ENCODE peak calls at places on chromosome 16, in nine cellular contexts. C is heart left ventricle; L is CD8-positive, alpha-beta T cell; J is fibroblast of lung; R is transverse colon; K is iPS DF 6.9; F is CD8-positive, alpha-beta memory T cell; D is uterus; U is endothelial cell of umbilical vein. T is an unnamed sample.

GRCh38 chr16:68782198-68783174 is 45.4 kb downstream of the CDH1 start:
- DNase-seq in K (no peak), U (no peak), C (no peak), L (no peak), J (no peak), F (no peak), D (no peak), R (no peak), T (no peak)

GRCh38 chr16:67470314-67470713 is 10.6 kb downstream of the ATP6V0D1 start:
- DNase-seq in K (no peak), D (no peak), C (peak), F (no peak), L (no peak), U (no peak), R (no peak), J (no peak), T (peak)

GRCh38 chr16:14249291-14250032 is 178.3 kb downstream of the MRTFB start:
- DNase-seq in K (peak), C (peak), F (peak), J (peak), R (peak), D (peak), L (peak), U (peak), T (peak)

GRCh38 chr16:81697321-81697885 is 81.7 kb upstream of the PLCG2 start:
- DNase-seq in L (peak), F (peak), C (peak), R (peak), U (peak), K (no peak), D (peak), J (peak), T (peak)

GRCh38 chr16:61948414-61948813 is 87.8 kb downstream of the CDH8 start:
- DNase-seq in U (no peak), J (no peak), F (no peak), R (no peak), L (no peak), D (no peak), K (no peak), C (no peak), T (no peak)

GRCh38 chr16:85570735-85571562 is 42.2 kb upstream of the GSE1 start:
- DNase-seq in L (peak), J (no peak), R (peak), F (peak), U (no peak), K (no peak), C (no peak), D (no peak), T (no peak)

GRCh38 chr16:1059310-1059709 is 13.2 kb upstream of the SSTR5 start:
- DNase-seq in J (no peak), L (no peak), F (no peak), C (no peak), U (no peak), D (no peak), R (no peak), K (no peak), T (no peak)

GRCh38 chr16:12002447-12003006 is 26.0 kb downstream of the SNX29 start:
- DNase-seq in F (no peak), R (no peak), D (peak), C (no peak), J (peak), L (no peak), U (no peak), K (no peak), T (peak)

GRCh38 chr16:58639836-58640235 is 10.2 kb upstream of the CNOT1 start:
- DNase-seq in J (no peak), D (no peak), L (no peak), R (no peak), F (no peak), U (no peak), C (no peak), K (no peak), T (no peak)

GRCh38 chr16:71900336-71900735 is 5.0 kb downstream of the IST1 start:
- DNase-seq in L (no peak), D (no peak), C (no peak), J (no peak), K (no peak), F (no peak), R (no peak), U (no peak), T (no peak)

GRCh38 chr16:84751947-84752346 is 52.1 kb downstream of the USP10 start:
- DNase-seq in F (no peak), U (peak), C (no peak), L (no peak), R (no peak), D (no peak), J (peak), K (no peak), T (no peak)

GRCh38 chr16:12062343-12063003 is 85.9 kb downstream of the SNX29 start:
- DNase-seq in R (peak), U (peak), F (no peak), L (no peak), C (peak), J (peak), D (peak), K (no peak), T (peak)

GRCh38 chr16:89090669-89091426 is 2.8 kb upstream of the ACSF3 start:
- DNase-seq in D (no peak), C (no peak), J (no peak), L (no peak), K (no peak), F (no peak), U (no peak), R (no peak), T (no peak)

GRCh38 chr16:82782715-82783251 is 156.0 kb downstream of the CDH13 start:
- DNase-seq in J (no peak), L (no peak), K (no peak), F (no peak), D (peak), R (peak), C (peak), U (peak), T (no peak)

GRCh38 chr16:29230671-29231091 is 175.8 kb downstream of the NPIPB11 start:
- DNase-seq in C (no peak), L (no peak), J (peak), D (no peak), K (no peak), U (no peak), R (no peak), F (no peak), T (peak)

GRCh38 chr16:46607529-46607928 is 13.7 kb downstream of the SHCBP1 start:
- DNase-seq in L (no peak), C (no peak), U (peak), K (no peak), F (no peak), R (no peak), D (no peak), J (peak), T (peak)

GRCh38 chr16:70692481-70693203 is 6.8 kb upstream of the MTSS2 start:
- DNase-seq in J (peak), F (no peak), L (no peak), R (no peak), U (no peak), K (no peak), D (no peak), C (no peak), T (no peak)

GRCh38 chr16:29124828-29125227 is 140.0 kb downstream of the LAT start:
- DNase-seq in J (no peak), C (no peak), K (no peak), D (no peak), F (no peak), L (no peak), R (no peak), U (no peak), T (no peak)

GRCh38 chr16:534089-534635 is 6.7 kb downstream of the CAPN15 start:
- DNase-seq in K (no peak), L (no peak), R (peak), C (no peak), D (no peak), J (no peak), U (no peak), F (no peak), T (no peak)

GRCh38 chr16:80569440-80570105 is 28.8 kb downstream of the DYNLRB2 start:
- DNase-seq in U (peak), C (no peak), K (no peak), L (peak), R (no peak), D (no peak), F (peak), J (peak), T (no peak)

GRCh38 chr16:74740795-74741304 is 33.8 kb downstream of the FA2H start:
- DNase-seq in L (no peak), F (no peak), C (no peak), D (no peak), R (peak), U (no peak), J (peak), K (no peak), T (no peak)

GRCh38 chr16:14301150-14302030 is 230.3 kb downstream of the MRTFB start:
- DNase-seq in K (no peak), D (peak), U (peak), C (peak), F (no peak), R (peak), L (peak), J (no peak), T (peak)

GRCh38 chr16:56675685-56676210 is 6.1 kb downstream of the MT1H start:
- DNase-seq in C (no peak), L (peak), K (no peak), R (peak), F (peak), D (no peak), J (no peak), U (no peak), T (no peak)

GRCh38 chr16:74437-75318 is 2.2 kb upstream of the RHBDF1 start:
- DNase-seq in C (no peak), L (no peak), K (no peak), U (no peak), J (no peak), R (no peak), F (no peak), D (no peak), T (no peak)

GRCh38 chr16:79347176-79347715 is 253.3 kb downstream of the MAF start:
- DNase-seq in L (no peak), J (no peak), C (no peak), K (no peak), U (no peak), D (no peak), R (no peak), F (no peak), T (no peak)

GRCh38 chr16:28163699-28164584 is 47.8 kb downstream of the XPO6 start:
- DNase-seq in J (peak), L (no peak), D (no peak), U (peak), R (no peak), C (no peak), K (no peak), F (no peak), T (peak)

GRCh38 chr16:27230562-27230991 is 27.3 kb downstream of the KDM8 start:
- DNase-seq in U (no peak), D (no peak), F (peak), R (peak), J (no peak), L (peak), C (no peak), K (no peak), T (peak)

GRCh38 chr16:1194665-1195392 is 30.2 kb downstream of the TPSG1 start:
- DNase-seq in C (no peak), U (no peak), J (no peak), K (no peak), L (peak), D (no peak), R (no peak), F (no peak), T (no peak)

GRCh38 chr16:2308089-2308962 is 32.2 kb downstream of the ABCA3 start:
- DNase-seq in L (no peak), D (no peak), U (no peak), R (no peak), J (no peak), F (no peak), C (no peak), K (no peak), T (no peak)

GRCh38 chr16:27110524-27110896 is 43.8 kb downstream of the C16orf82 start:
- DNase-seq in L (no peak), D (no peak), R (no peak), C (no peak), F (no peak), U (no peak), J (no peak), K (no peak), T (no peak)

GRCh38 chr16:47732122-47732805 is 271.1 kb downstream of the PHKB start:
- DNase-seq in J (peak), U (peak), R (no peak), F (no peak), L (no peak), D (no peak), K (no peak), C (no peak), T (no peak)

GRCh38 chr16:49049191-49049590 is 232.4 kb downstream of the CBLN1 start:
- DNase-seq in L (no peak), U (no peak), F (no peak), R (no peak), J (no peak), C (no peak), D (no peak), K (no peak), T (no peak)

GRCh38 chr16:68197250-68197649 is 38.7 kb downstream of the ESRP2 start:
- DNase-seq in D (no peak), J (no peak), U (no peak), C (no peak), F (no peak), K (no peak), L (no peak), R (no peak), T (no peak)

GRCh38 chr16:28549301-28549899 is 4.3 kb upstream of the SGF29 start:
- DNase-seq in J (peak), K (no peak), R (no peak), C (no peak), F (peak), L (no peak), U (peak), D (no peak), T (peak)

GRCh38 chr16:67538666-67539101 is 10.1 kb downstream of the RIPOR1 start:
- DNase-seq in J (peak), C (no peak), R (no peak), F (no peak), D (no peak), L (no peak), U (peak), K (no peak), T (no peak)

GRCh38 chr16:68995011-68995504 is 110.4 kb upstream of the HAS3 start:
- DNase-seq in U (peak), D (no peak), J (peak), F (no peak), K (peak), R (no peak), C (no peak), L (no peak), T (peak)

GRCh38 chr16:4358831-4359561 is 7.9 kb upstream of the PAM16 start:
- DNase-seq in U (no peak), J (peak), C (no peak), F (peak), L (peak), R (peak), D (peak), K (no peak), T (peak)

GRCh38 chr16:1220841-1221627 is 4.0 kb downstream of the TPSG1 start:
- DNase-seq in J (no peak), U (no peak), K (no peak), D (no peak), F (no peak), C (no peak), R (no peak), L (no peak), T (no peak)

GRCh38 chr16:85656351-85657266 is 32.1 kb downstream of the GINS2 start:
- DNase-seq in R (no peak), C (no peak), D (no peak), J (no peak), U (no peak), F (no peak), K (no peak), L (no peak), T (no peak)

GRCh38 chr16:73232555-73233422 is 184.9 kb upstream of the ZFHX3 start:
- DNase-seq in L (no peak), R (peak), K (no peak), D (peak), U (no peak), J (peak), C (peak), F (no peak), T (peak)

GRCh38 chr16:73233423-73233762 is 185.5 kb upstream of the ZFHX3 start:
- DNase-seq in R (no peak), L (no peak), U (no peak), F (no peak), J (no peak), C (no peak), K (no peak), D (no peak), T (no peak)

GRCh38 chr16:73231379-73231778 is 183.5 kb upstream of the ZFHX3 start:
- DNase-seq in K (no peak), L (no peak), R (no peak), F (no peak), D (no peak), C (no peak), U (no peak), J (no peak), T (no peak)

GRCh38 chr16:73230651-73231050 is 182.7 kb upstream of the ZFHX3 start:
- DNase-seq in K (no peak), C (no peak), R (no peak), L (no peak), J (no peak), F (no peak), U (no peak), D (no peak), T (no peak)

GRCh38 chr16:73231969-73232554 is 184.1 kb upstream of the ZFHX3 start:
- DNase-seq in D (no peak), K (no peak), U (no peak), F (no peak), J (no peak), C (no peak), R (no peak), L (no peak), T (no peak)
- H3K4me3 ChIP-seq in D (peak), K (no peak), U (no peak), F (no peak), J (peak), C (peak), R (no peak), L (no peak), T (no peak)

GRCh38 chr16:8849411-8850011 is 19.3 kb downstream of the CARHSP1 start:
- DNase-seq in L (no peak), C (no peak), U (no peak), K (no peak), J (peak), D (peak), F (no peak), R (no peak), T (peak)
- H3K27ac ChIP-seq in L (no peak), C (peak), U (no peak), K (no peak), J (peak), D (peak), F (no peak), R (no peak), T (peak)

GRCh38 chr16:87845213-87845612 is 24.1 kb downstream of the SLC7A5 start:
- DNase-seq in C (no peak), F (no peak), U (no peak), R (no peak), D (no peak), J (no peak), L (no peak), K (no peak), T (no peak)

GRCh38 chr16:87844809-87845208 is 24.5 kb downstream of the SLC7A5 start:
- DNase-seq in C (no peak), U (no peak), L (no peak), R (no peak), J (no peak), K (no peak), D (no peak), F (no peak), T (no peak)

GRCh38 chr16:87843678-87844373 is 25.5 kb downstream of the SLC7A5 start:
- DNase-seq in U (no peak), K (no peak), R (no peak), J (no peak), D (no peak), C (no peak), F (no peak), L (no peak), T (no peak)

GRCh38 chr16:87845807-87846619 is 23.3 kb downstream of the SLC7A5 start:
- DNase-seq in U (no peak), F (no peak), D (no peak), C (no peak), K (no peak), J (no peak), L (no peak), R (no peak), T (no peak)

GRCh38 chr16:87844374-87844733 is 25.0 kb downstream of the SLC7A5 start:
- DNase-seq in R (no peak), D (no peak), C (peak), L (no peak), U (no peak), K (no peak), F (no peak), J (peak), T (no peak)
- H3K4me3 ChIP-seq in R (no peak), D (no peak), C (no peak), L (no peak), U (no peak), K (no peak), F (no peak), J (no peak), T (no peak)

GRCh38 chr16:51131619-51132018 is 19.5 kb downstream of the SALL1 start:
- DNase-seq in U (no peak), R (no peak), L (no peak), C (no peak), K (no peak), J (no peak), D (no peak), F (no peak), T (no peak)
- H3K27ac ChIP-seq in U (no peak), R (no peak), L (no peak), C (no peak), K (no peak), J (no peak), D (no peak), F (no peak), T (no peak)